ENCODE peak calls at places on chromosomes 3 and 15, in eight cellular contexts. S is stimulated activated CD8-positive, alpha-beta memory T cell treated with anti-CD3 and anti-CD28 coated beads, Interleukin-4, amount 100 ng/mL, for 24 hours; J is cardiac fibroblast; V is hippocampal formation; P is A549; R is CD4-positive, CD25-positive, alpha-beta regulatory T cell; O is sigmoid colon; A is WTC11. Q is an unnamed sample.

GRCh38 chr15:41501191-41501917 is 7.7 kb downstream of the ITPKA start:
- DNase-seq in S (no peak), J (no peak), V (no peak), P (no peak), R (peak; percentile 26), O (no peak), A (peak; percentile 56), Q (no peak)

GRCh38 chr3:181687190-181687589 is 24.5 kb upstream of the SOX2 start:
- DNase-seq in S (no peak), J (no peak), V (no peak), P (no peak), R (no peak), O (no peak), A (no peak), Q (no peak)

GRCh38 chr3:149964296-149964695 is 6.4 kb downstream of the PFN2 start:
- DNase-seq in S (no peak), J (peak; percentile 32), V (peak; percentile 47), P (no peak), R (no peak), O (no peak), A (no peak), Q (no peak)

GRCh38 chr3:148366743-148367410 is 330.8 kb upstream of the AGTR1 start:
- DNase-seq in S (no peak), J (peak; percentile 45), V (peak; percentile 75), P (peak; percentile 16), R (no peak), O (no peak), A (no peak), Q (peak; percentile 13)

GRCh38 chr15:70717237-70717793 is 46.0 kb downstream of the UACA start:
- DNase-seq in S (no peak), J (no peak), V (no peak), P (no peak), R (no peak), O (no peak), A (no peak), Q (no peak)

GRCh38 chr3:42867138-42867537 is 8.5 kb downstream of the CYP8B1 start:
- DNase-seq in S (no peak), J (no peak), V (no peak), P (no peak), R (no peak), O (no peak), A (no peak), Q (no peak)

GRCh38 chr3:122975163-122975923 is 52.2 kb downstream of the SEMA5B start:
- DNase-seq in S (no peak), J (no peak), V (no peak), P (no peak), R (no peak), O (peak; percentile 89), A (peak; percentile 30), Q (peak; percentile 5)

GRCh38 chr15:58546635-58547627 is 115.1 kb downstream of the LIPC start:
- DNase-seq in S (no peak), J (peak; percentile 99), V (no peak), P (peak; percentile 95), R (no peak), O (no peak), A (no peak), Q (peak; percentile 50)

GRCh38 chr3:196174652-196175051 is 36.5 kb downstream of the ZDHHC19 start:
- DNase-seq in S (no peak), J (no peak), V (no peak), P (no peak), R (no peak), O (no peak), A (no peak), Q (no peak)

GRCh38 chr15:60793656-60794055 is 314.7 kb upstream of the ICE2 start:
- DNase-seq in S (no peak), J (no peak), V (no peak), P (no peak), R (no peak), O (no peak), A (no peak), Q (no peak)

GRCh38 chr3:30401971-30402370 is 204.4 kb upstream of the TGFBR2 start:
- DNase-seq in S (no peak), J (peak; percentile 38), V (no peak), P (no peak), R (no peak), O (peak; percentile 62), A (no peak), Q (no peak)

GRCh38 chr3:151296226-151296625 is 17.9 kb upstream of the P2RY14 start:
- DNase-seq in S (no peak), J (no peak), V (no peak), P (no peak), R (no peak), O (no peak), A (no peak), Q (no peak)

GRCh38 chr15:101675796-101676582 is 23.8 kb upstream of the TM2D3 start:
- DNase-seq in S (no peak), J (peak; percentile 87), V (peak; percentile 76), P (peak; percentile 54), R (no peak), O (no peak), A (no peak), Q (no peak)

GRCh38 chr15:67120839-67121540 is 55.6 kb downstream of the SMAD3 start:
- DNase-seq in S (peak; percentile 83), J (peak; percentile 95), V (no peak), P (peak; percentile 90), R (peak; percentile 79), O (peak; percentile 96), A (peak; percentile 31), Q (no peak)

GRCh38 chr3:72892870-72893269 is 5.0 kb downstream of the GXYLT2 start:
- DNase-seq in S (no peak), J (peak; percentile 23), V (no peak), P (peak; percentile 36), R (no peak), O (no peak), A (peak; percentile 75), Q (no peak)

GRCh38 chr3:134810052-134810435 is 15.0 kb downstream of the EPHB1 start:
- DNase-seq in S (no peak), J (no peak), V (no peak), P (no peak), R (no peak), O (no peak), A (no peak), Q (no peak)

GRCh38 chr15:45393851-45394250 is 15.5 kb upstream of the GATM start:
- DNase-seq in S (no peak), J (peak; percentile 16), V (no peak), P (peak; percentile 28), R (no peak), O (no peak), A (peak; percentile 39), Q (no peak)

GRCh38 chr3:79233431-79234060 is 534.3 kb downstream of the ROBO1 start:
- DNase-seq in S (no peak), J (no peak), V (no peak), P (no peak), R (no peak), O (no peak), A (no peak), Q (no peak)

GRCh38 chr3:52930748-52931147 is 33.4 kb upstream of the STIMATE start:
- DNase-seq in S (no peak), J (no peak), V (no peak), P (no peak), R (no peak), O (no peak), A (no peak), Q (no peak)

GRCh38 chr15:66294157-66294931 is 976 bp downstream of the DIS3L start:
- DNase-seq in S (no peak), J (peak; percentile 79), V (no peak), P (peak; percentile 65), R (peak; percentile 27), O (no peak), A (no peak), Q (peak; percentile 52)

GRCh38 chr3:114846252-114846651 is 300.8 kb downstream of the ZBTB20 start:
- DNase-seq in S (no peak), J (no peak), V (peak; percentile 47), P (no peak), R (no peak), O (no peak), A (no peak), Q (no peak)

GRCh38 chr3:99700637-99701268 is 62.4 kb downstream of the COL8A1 start:
- DNase-seq in S (no peak), J (peak; percentile 95), V (no peak), P (no peak), R (no peak), O (no peak), A (no peak), Q (no peak)

GRCh38 chr3:5061218-5061569 is 60.9 kb upstream of the ARL8B start:
- DNase-seq in S (no peak), J (no peak), V (no peak), P (no peak), R (no peak), O (no peak), A (no peak), Q (no peak)

GRCh38 chr3:114450008-114450596 is 156.3 kb downstream of the TIGIT start:
- DNase-seq in S (no peak), J (no peak), V (peak; percentile 56), P (no peak), R (no peak), O (no peak), A (no peak), Q (no peak)

GRCh38 chr3:49424816-49425215 is 2.5 kb upstream of the AMT start:
- DNase-seq in S (no peak), J (no peak), V (no peak), P (no peak), R (no peak), O (no peak), A (no peak), Q (no peak)

GRCh38 chr3:78972617-78973301 is 795.0 kb downstream of the ROBO1 start:
- DNase-seq in S (no peak), J (no peak), V (no peak), P (no peak), R (no peak), O (no peak), A (no peak), Q (no peak)

GRCh38 chr15:79632457-79632856 is 200.3 kb downstream of the MINAR1 start:
- DNase-seq in S (no peak), J (no peak), V (no peak), P (no peak), R (no peak), O (no peak), A (no peak), Q (no peak)

GRCh38 chr3:170599083-170599482 is 13.2 kb upstream of the SLC7A14 start:
- DNase-seq in S (no peak), J (no peak), V (no peak), P (no peak), R (no peak), O (no peak), A (no peak), Q (peak; percentile 67)

GRCh38 chr3:59542276-59542675 is 492.5 kb upstream of the CFAP20DC start:
- DNase-seq in S (no peak), J (no peak), V (no peak), P (no peak), R (no peak), O (no peak), A (no peak), Q (no peak)

GRCh38 chr3:167829057-167829456 is 93.5 kb downstream of the SERPINI1 start:
- DNase-seq in S (no peak), J (no peak), V (no peak), P (no peak), R (no peak), O (no peak), A (no peak), Q (no peak)

GRCh38 chr15:77784361-77785292 is 151.9 kb upstream of the LINGO1 start:
- DNase-seq in S (peak; percentile 1), J (peak; percentile 49), V (no peak), P (peak; percentile 64), R (no peak), O (no peak), A (peak; percentile 79), Q (peak; percentile 25)

GRCh38 chr3:50515565-50516047 is 12.2 kb upstream of the CACNA2D2 start:
- DNase-seq in S (no peak), J (no peak), V (no peak), P (no peak), R (no peak), O (no peak), A (peak; percentile 59), Q (no peak)

GRCh38 chr3:186035277-186035676 is 73.6 kb downstream of the ETV5 start:
- DNase-seq in S (no peak), J (peak; percentile 69), V (no peak), P (no peak), R (no peak), O (no peak), A (no peak), Q (no peak)

GRCh38 chr3:146160233-146160963 is 586 bp downstream of the PLOD2 start:
- DNase-seq in S (no peak), J (peak; percentile 87), V (peak; percentile 73), P (peak; percentile 85), R (no peak), O (peak; percentile 90), A (peak; percentile 75), Q (peak; percentile 77)